ENCODE peak calls at places on chromosome 5, in four cellular contexts. T, W, D and F are unnamed samples.
A peak's percentile ranks its signal among the peaks of the same experiment; 100 is the strongest.

GRCh38 chr5:149153751-149154610 is 12.7 kb downstream of the ABLIM3 start:
- DNase-seq in T (no peak), D (no peak), W (peak; percentile 84), F (no peak)

GRCh38 chr5:28254846-28255245 is 1216.5 kb upstream of the CDH9 start:
- DNase-seq in T (no peak), W (no peak), D (no peak), F (no peak)

GRCh38 chr5:130536726-130537125 is 628.3 kb downstream of the HINT1 start:
- DNase-seq in W (no peak), D (no peak), T (no peak), F (no peak)

GRCh38 chr5:142235050-142235797 is 89.6 kb downstream of the SPRY4 start:
- DNase-seq in T (no peak), W (peak; percentile 6), D (peak; percentile 90), F (no peak)

GRCh38 chr5:145360936-145361335 is 474.2 kb downstream of the PRELID2 start:
- DNase-seq in D (no peak), W (peak; percentile 64), T (no peak), F (no peak)

GRCh38 chr5:61184708-61185107 is 22.4 kb upstream of the SMIM15 start:
- DNase-seq in D (no peak), W (no peak), T (no peak), F (no peak)

GRCh38 chr5:28391277-28391676 is 1352.9 kb upstream of the CDH9 start:
- DNase-seq in W (no peak), D (no peak), T (no peak), F (no peak)

GRCh38 chr5:25362799-25363198 is 718.0 kb upstream of the CDH10 start:
- DNase-seq in W (no peak), T (no peak), D (no peak), F (no peak)

GRCh38 chr5:64015824-64016223 is 53.6 kb upstream of the HTR1A start:
- DNase-seq in T (no peak), D (peak; percentile 9), W (no peak), F (no peak)

GRCh38 chr5:21067724-21068123 is 1079.7 kb upstream of the CDH18 start:
- DNase-seq in W (no peak), T (no peak), D (no peak), F (no peak)

GRCh38 chr5:113759505-113760145 is 246.1 kb downstream of the YTHDC2 start:
- DNase-seq in D (no peak), T (no peak), W (no peak), F (no peak)

GRCh38 chr5:95426227-95426626 is 35.1 kb downstream of the FAM81B start:
- DNase-seq in T (no peak), W (no peak), D (no peak), F (no peak)